ENCODE peak calls at places on chromosomes 5 and 9, in nine cellular contexts. One of them, this sample, is unnamed. For H3K27me3 and H3K4me1, the result is how much of the 10 kb centered on the place peaks cover.

GRCh38 chr9:14215614-14216013 is 98.3 kb downstream of the NFIB start:
- DNase-seq in IMR-90: peak
- DNase-seq in transverse colon: no peak
- DNase-seq in left lung: no peak
- DNase-seq in hepatocyte: no peak
- DNase-seq in prostate gland: no peak
- DNase-seq in HepG2: no peak
- DNase-seq in uterus: no peak
- DNase-seq in ovary: no peak
- DNase-seq in this sample: no peak

GRCh38 chr5:179820483-179821297 is at the start of gene SQSTM1:
- DNase-seq in ovary: peak
- DNase-seq in prostate gland: peak
- DNase-seq in IMR-90: peak
- DNase-seq in hepatocyte: peak
- DNase-seq in uterus: peak
- DNase-seq in left lung: peak
- DNase-seq in transverse colon: peak
- DNase-seq in HepG2: peak
- DNase-seq in this sample: peak

GRCh38 chr5:160450164-160450932 is 28.7 kb downstream of the PTTG1 start:
- DNase-seq in HepG2: no peak
- DNase-seq in uterus: no peak
- DNase-seq in left lung: no peak
- DNase-seq in ovary: no peak
- DNase-seq in IMR-90: no peak
- DNase-seq in hepatocyte: no peak
- DNase-seq in transverse colon: no peak
- DNase-seq in prostate gland: no peak
- DNase-seq in this sample: no peak

GRCh38 chr5:9148242-9148641 is 397.6 kb downstream of the SEMA5A start:
- DNase-seq in IMR-90: peak
- DNase-seq in transverse colon: no peak
- DNase-seq in ovary: no peak
- DNase-seq in uterus: no peak
- DNase-seq in hepatocyte: no peak
- DNase-seq in HepG2: no peak
- DNase-seq in prostate gland: no peak
- DNase-seq in left lung: no peak
- DNase-seq in this sample: no peak

GRCh38 chr5:83101514-83101913 is 24.2 kb downstream of the XRCC4 start:
- DNase-seq in IMR-90: no peak
- DNase-seq in ovary: no peak
- DNase-seq in uterus: no peak
- DNase-seq in prostate gland: no peak
- DNase-seq in hepatocyte: no peak
- DNase-seq in left lung: no peak
- DNase-seq in HepG2: no peak
- DNase-seq in transverse colon: no peak
- DNase-seq in this sample: no peak

GRCh38 chr9:18477121-18477705 is 3.3 kb downstream of the ADAMTSL1 start:
- DNase-seq in hepatocyte: no peak
- DNase-seq in prostate gland: no peak
- DNase-seq in left lung: no peak
- DNase-seq in ovary: no peak
- DNase-seq in uterus: no peak
- DNase-seq in HepG2: no peak
- DNase-seq in transverse colon: no peak
- DNase-seq in IMR-90: no peak
- DNase-seq in this sample: no peak

GRCh38 chr9:463455-464125 is 248.9 kb downstream of the DOCK8 start:
- DNase-seq in uterus: no peak
- DNase-seq in prostate gland: no peak
- DNase-seq in HepG2: peak
- DNase-seq in ovary: no peak
- DNase-seq in hepatocyte: no peak
- DNase-seq in transverse colon: no peak
- DNase-seq in IMR-90: no peak
- DNase-seq in left lung: no peak
- DNase-seq in this sample: no peak

GRCh38 chr9:83920942-83921707 is at the start of gene KIF27:
- DNase-seq in HepG2: peak
- DNase-seq in hepatocyte: peak
- DNase-seq in uterus: peak
- DNase-seq in ovary: peak
- DNase-seq in IMR-90: peak
- DNase-seq in transverse colon: peak
- DNase-seq in left lung: peak
- DNase-seq in prostate gland: peak
- DNase-seq in this sample: peak

GRCh38 chr5:111930407-111930806 is 173.4 kb upstream of the NREP start:
- DNase-seq in transverse colon: no peak
- DNase-seq in uterus: no peak
- DNase-seq in ovary: no peak
- DNase-seq in IMR-90: peak
- DNase-seq in left lung: no peak
- DNase-seq in hepatocyte: no peak
- DNase-seq in HepG2: no peak
- DNase-seq in prostate gland: no peak
- DNase-seq in this sample: no peak

GRCh38 chr5:74403771-74404170 is 236.8 kb downstream of the ENC1 start:
- DNase-seq in uterus: no peak
- DNase-seq in prostate gland: no peak
- DNase-seq in IMR-90: no peak
- DNase-seq in ovary: no peak
- DNase-seq in hepatocyte: no peak
- DNase-seq in left lung: no peak
- DNase-seq in transverse colon: no peak
- DNase-seq in HepG2: no peak
- DNase-seq in this sample: no peak
- TF ChIP-seq CTCF in uterus: no peak
- TF ChIP-seq CTCF in prostate gland: no peak
- TF ChIP-seq CTCF in IMR-90: no peak
- TF ChIP-seq CTCF in ovary: no peak
- TF ChIP-seq CTCF in hepatocyte: no peak
- TF ChIP-seq CTCF in left lung: no peak
- TF ChIP-seq CTCF in transverse colon: no peak
- TF ChIP-seq CTCF in HepG2: no peak
- TF ChIP-seq CTCF in this sample: no peak

DNA sequence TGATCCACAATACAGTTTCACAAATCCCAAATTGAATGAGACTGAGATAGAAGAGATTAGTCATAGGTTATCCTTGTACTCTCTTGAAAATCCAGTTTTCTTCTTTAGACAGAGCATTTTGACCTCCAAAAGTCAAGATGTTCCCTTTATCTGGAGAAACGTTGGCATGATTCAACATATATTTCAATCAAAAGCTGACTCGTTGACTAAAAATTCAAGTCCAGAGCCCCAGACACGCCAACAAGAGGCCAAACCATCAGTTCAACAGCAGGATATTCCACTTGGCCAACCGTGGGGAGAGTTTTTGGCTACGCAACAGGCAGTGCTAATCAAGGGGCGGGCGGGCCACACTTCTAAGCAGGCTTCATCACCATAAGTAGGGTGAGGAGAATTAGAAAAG is 119.2 kb downstream of the SLIT3 start:
- DNase-seq in hepatocyte: no peak
- DNase-seq in HepG2: no peak
- DNase-seq in ovary: no peak
- DNase-seq in prostate gland: no peak
- DNase-seq in left lung: no peak
- DNase-seq in transverse colon: no peak
- DNase-seq in IMR-90: no peak
- DNase-seq in uterus: no peak
- DNase-seq in this sample: no peak
- H3K27me3 ChIP-seq in hepatocyte: under half
- H3K27me3 ChIP-seq in HepG2: under half
- H3K27me3 ChIP-seq in ovary: under half
- H3K27me3 ChIP-seq in prostate gland: under half
- H3K27me3 ChIP-seq in left lung: under half
- H3K27me3 ChIP-seq in transverse colon: under half
- H3K27me3 ChIP-seq in IMR-90: under half
- H3K27me3 ChIP-seq in uterus: under half
- H3K27me3 ChIP-seq in this sample: under half

DNA sequence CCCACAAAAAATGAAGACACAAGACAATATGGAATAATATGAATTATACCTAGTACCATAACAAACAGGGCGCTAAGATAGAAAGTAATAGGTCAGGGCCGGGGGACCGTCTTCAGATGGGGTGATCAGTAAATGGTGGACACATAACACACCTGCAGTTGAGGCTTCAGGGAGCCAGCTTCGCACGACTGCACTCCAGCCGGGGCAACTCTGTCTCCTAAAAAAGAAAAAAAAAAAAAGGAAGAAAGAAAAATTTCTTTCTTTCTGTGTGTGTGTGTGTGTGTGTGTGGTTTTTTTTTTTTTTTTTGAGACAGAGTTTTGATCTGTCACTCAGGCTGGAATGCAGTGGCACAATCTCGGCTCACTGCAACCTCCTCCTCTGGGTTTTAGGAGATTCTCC is 75.0 kb upstream of the HSPA9 start:
- DNase-seq in uterus: no peak
- DNase-seq in prostate gland: no peak
- DNase-seq in left lung: no peak
- DNase-seq in transverse colon: no peak
- DNase-seq in HepG2: no peak
- DNase-seq in ovary: no peak
- DNase-seq in IMR-90: no peak
- DNase-seq in hepatocyte: no peak
- DNase-seq in this sample: no peak
- H3K4me1 ChIP-seq in uterus: under half
- H3K4me1 ChIP-seq in prostate gland: under half
- H3K4me1 ChIP-seq in left lung: under half
- H3K4me1 ChIP-seq in transverse colon: under half
- H3K4me1 ChIP-seq in HepG2: under half
- H3K4me1 ChIP-seq in ovary: under half
- H3K4me1 ChIP-seq in IMR-90: under half
- H3K4me1 ChIP-seq in hepatocyte: under half
- H3K4me1 ChIP-seq in this sample: under half

DNA sequence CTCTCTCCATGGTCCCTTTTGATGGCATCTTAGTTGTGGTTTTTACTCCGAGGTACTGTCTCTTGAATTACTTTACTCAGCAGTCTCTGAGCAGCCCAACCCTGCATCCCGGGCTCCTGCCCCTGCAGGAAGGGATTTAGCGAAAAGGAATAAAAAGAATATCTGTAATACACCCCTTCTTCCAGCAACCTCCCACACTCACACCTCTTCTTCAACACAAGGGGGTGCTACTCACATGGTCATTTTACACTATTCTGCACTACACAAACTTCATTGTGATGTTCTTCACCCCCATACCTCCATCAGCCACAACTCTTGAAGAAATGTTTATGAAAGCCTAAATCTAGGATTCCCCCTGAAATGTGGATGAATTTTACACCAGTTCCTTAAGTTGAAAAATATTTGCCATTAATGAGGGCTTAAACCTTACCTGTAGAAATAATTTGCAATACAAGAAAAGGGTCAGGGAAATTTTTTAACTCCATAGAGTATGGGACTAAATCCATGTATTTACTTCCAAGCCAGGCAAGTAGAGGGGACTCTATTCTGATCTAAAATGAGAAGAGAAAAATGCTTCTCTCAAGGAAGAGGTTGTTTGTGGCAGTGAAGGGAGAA is 26.0 kb downstream of the TPD52L3 start:
- DNase-seq in prostate gland: no peak
- DNase-seq in hepatocyte: peak
- DNase-seq in transverse colon: no peak
- DNase-seq in HepG2: peak
- DNase-seq in left lung: no peak
- DNase-seq in uterus: no peak
- DNase-seq in IMR-90: peak
- DNase-seq in ovary: no peak
- DNase-seq in this sample: no peak
- TF ChIP-seq CTCF in prostate gland: peak
- TF ChIP-seq CTCF in hepatocyte: peak
- TF ChIP-seq CTCF in transverse colon: peak
- TF ChIP-seq CTCF in HepG2: peak
- TF ChIP-seq CTCF in left lung: peak
- TF ChIP-seq CTCF in uterus: peak
- TF ChIP-seq CTCF in IMR-90: peak
- TF ChIP-seq CTCF in ovary: no peak
- TF ChIP-seq CTCF in this sample: peak

This sample was measured in tibial artery.